ENCODE peak calls at places on chromosomes 12 and 14, in six cellular contexts. One of them, this sample, is unnamed. For H3K4me1 and H3K36me3, the result is how much of the 10 kb centered on the place peaks cover.

GRCh38 chr14:92450351-92451070 is 63.1 kb upstream of the RIN3 start:
- DNase-seq in sigmoid colon: no peak
- DNase-seq in testis: no peak
- DNase-seq in kidney: no peak
- DNase-seq in ovary: no peak
- DNase-seq in Peyer's patch: no peak
- DNase-seq in this sample: no peak

GRCh38 chr14:105470812-105471771 is 3.5 kb upstream of the CRIP2 start:
- DNase-seq in ovary: peak
- DNase-seq in kidney: no peak
- DNase-seq in sigmoid colon: no peak
- DNase-seq in Peyer's patch: no peak
- DNase-seq in testis: no peak
- DNase-seq in this sample: no peak

GRCh38 chr12:129788506-129788905 is 115.3 kb downstream of the TMEM132D start:
- DNase-seq in testis: no peak
- DNase-seq in kidney: no peak
- DNase-seq in sigmoid colon: no peak
- DNase-seq in Peyer's patch: no peak
- DNase-seq in ovary: no peak
- DNase-seq in this sample: no peak

GRCh38 chr14:60250318-60251035 is 1.5 kb downstream of the PPM1A start:
- DNase-seq in Peyer's patch: no peak
- DNase-seq in ovary: no peak
- DNase-seq in kidney: no peak
- DNase-seq in sigmoid colon: no peak
- DNase-seq in testis: peak
- DNase-seq in this sample: no peak

GRCh38 chr12:71945883-71946282 is 7.2 kb downstream of the TPH2 start:
- DNase-seq in sigmoid colon: no peak
- DNase-seq in Peyer's patch: no peak
- DNase-seq in ovary: no peak
- DNase-seq in testis: no peak
- DNase-seq in kidney: no peak
- DNase-seq in this sample: no peak

GRCh38 chr14:51821822-51822221 is 38.6 kb upstream of the GNG2 start:
- DNase-seq in sigmoid colon: no peak
- DNase-seq in Peyer's patch: no peak
- DNase-seq in kidney: no peak
- DNase-seq in testis: no peak
- DNase-seq in ovary: no peak
- DNase-seq in this sample: no peak

GRCh38 chr12:57011438-57012424 is 4.6 kb downstream of the TAC3 start:
- DNase-seq in Peyer's patch: peak
- DNase-seq in testis: no peak
- DNase-seq in kidney: no peak
- DNase-seq in ovary: no peak
- DNase-seq in sigmoid colon: peak
- DNase-seq in this sample: no peak

GRCh38 chr12:19196959-19197630 is 67.6 kb downstream of the PLEKHA5 start:
- DNase-seq in sigmoid colon: no peak
- DNase-seq in ovary: no peak
- DNase-seq in testis: no peak
- DNase-seq in kidney: no peak
- DNase-seq in Peyer's patch: no peak
- DNase-seq in this sample: no peak

GRCh38 chr12:31008241-31008711 is 65.4 kb upstream of the DDX11 start:
- DNase-seq in testis: no peak
- DNase-seq in kidney: no peak
- DNase-seq in ovary: no peak
- DNase-seq in Peyer's patch: peak
- DNase-seq in sigmoid colon: peak
- DNase-seq in this sample: no peak

GRCh38 chr12:50734409-50735263 is 29.3 kb upstream of the ATF1 start:
- DNase-seq in sigmoid colon: no peak
- DNase-seq in ovary: no peak
- DNase-seq in kidney: no peak
- DNase-seq in Peyer's patch: no peak
- DNase-seq in testis: peak
- DNase-seq in this sample: no peak

GRCh38 chr14:104682107-104682593 is 7.3 kb upstream of the INF2 start:
- DNase-seq in ovary: no peak
- DNase-seq in kidney: peak
- DNase-seq in sigmoid colon: peak
- DNase-seq in Peyer's patch: no peak
- DNase-seq in testis: no peak
- DNase-seq in this sample: no peak

GRCh38 chr12:57745485-57745881 is 644 bp downstream of the TSPAN31 start:
- DNase-seq in ovary: no peak
- DNase-seq in Peyer's patch: no peak
- DNase-seq in kidney: peak
- DNase-seq in sigmoid colon: peak
- DNase-seq in testis: no peak
- DNase-seq in this sample: no peak

GRCh38 chr14:63249112-63249511 is 44.9 kb downstream of the RHOJ start:
- DNase-seq in kidney: no peak
- DNase-seq in sigmoid colon: no peak
- DNase-seq in testis: peak
- DNase-seq in Peyer's patch: no peak
- DNase-seq in ovary: no peak
- DNase-seq in this sample: no peak

GRCh38 chr14:38775986-38776385 is 327.0 kb downstream of the SEC23A start:
- DNase-seq in Peyer's patch: no peak
- DNase-seq in testis: no peak
- DNase-seq in ovary: no peak
- DNase-seq in kidney: no peak
- DNase-seq in sigmoid colon: no peak
- DNase-seq in this sample: no peak

GRCh38 chr12:79886917-79887519 is 47.9 kb downstream of the PPP1R12A start:
- DNase-seq in Peyer's patch: no peak
- DNase-seq in kidney: no peak
- DNase-seq in testis: no peak
- DNase-seq in sigmoid colon: no peak
- DNase-seq in ovary: no peak
- DNase-seq in this sample: no peak

GRCh38 chr14:31834616-31835015 is 242.5 kb upstream of the ARHGAP5 start:
- DNase-seq in testis: no peak
- DNase-seq in Peyer's patch: no peak
- DNase-seq in sigmoid colon: no peak
- DNase-seq in kidney: no peak
- DNase-seq in ovary: no peak
- DNase-seq in this sample: no peak

GRCh38 chr12:97642906-97643305 is 180.3 kb downstream of the RMST start:
- DNase-seq in Peyer's patch: no peak
- DNase-seq in sigmoid colon: no peak
- DNase-seq in ovary: no peak
- DNase-seq in kidney: no peak
- DNase-seq in testis: no peak
- DNase-seq in this sample: no peak

GRCh38 chr12:114895822-114896221 is 211.8 kb upstream of the TBX3 start:
- DNase-seq in kidney: no peak
- DNase-seq in ovary: no peak
- DNase-seq in testis: no peak
- DNase-seq in sigmoid colon: no peak
- DNase-seq in Peyer's patch: no peak
- DNase-seq in this sample: no peak

GRCh38 chr12:93443576-93443975 is 1.8 kb upstream of the UBE2N start:
- DNase-seq in testis: no peak
- DNase-seq in Peyer's patch: no peak
- DNase-seq in sigmoid colon: no peak
- DNase-seq in kidney: no peak
- DNase-seq in ovary: no peak
- DNase-seq in this sample: no peak

GRCh38 chr12:57459750-57460400 is at the start of gene GLI1:
- DNase-seq in sigmoid colon: no peak
- DNase-seq in testis: peak
- DNase-seq in kidney: peak
- DNase-seq in ovary: no peak
- DNase-seq in Peyer's patch: no peak
- DNase-seq in this sample: no peak

DNA sequence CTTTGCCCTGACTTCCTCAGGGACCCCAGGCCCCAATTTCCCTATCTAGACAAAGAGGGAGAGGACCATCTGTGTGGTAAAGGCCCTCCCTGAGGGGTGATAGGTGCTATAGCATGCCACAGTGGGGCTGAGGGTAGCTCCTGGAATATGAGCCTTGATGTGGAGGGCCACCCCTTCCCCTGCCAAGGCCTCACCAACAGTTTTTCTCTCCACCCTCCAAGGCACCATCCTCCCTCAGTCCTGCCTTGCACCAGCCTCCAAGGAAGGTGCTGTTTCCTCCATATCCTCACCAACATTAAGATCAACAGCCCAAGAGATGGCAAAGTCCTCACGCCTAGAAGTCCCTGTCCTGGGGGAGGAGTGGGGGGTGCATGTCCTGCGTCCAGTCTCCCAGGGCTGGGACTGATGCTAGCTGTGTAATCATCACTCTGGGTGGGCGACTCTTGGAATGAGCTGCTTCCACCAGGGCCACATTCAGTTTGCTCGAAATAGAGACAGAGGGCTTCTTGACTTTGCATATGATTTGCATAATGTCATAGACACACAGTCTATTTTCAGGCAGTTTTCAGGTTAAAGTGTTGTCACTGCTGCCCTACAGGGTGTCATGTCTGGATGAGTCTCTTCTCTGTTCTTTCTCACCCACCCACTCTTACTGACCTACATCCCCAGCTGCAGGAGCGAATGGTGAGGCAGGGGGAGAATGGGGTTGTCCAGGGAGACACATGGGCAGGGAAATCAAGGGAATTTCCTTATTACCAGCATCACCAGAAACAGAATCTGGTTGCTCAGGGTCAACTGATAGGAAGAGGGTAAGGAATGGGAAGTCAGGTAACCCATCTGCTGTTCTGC is 17.5 kb downstream of the ACVRL1 start:
- DNase-seq in Peyer's patch: peak
- DNase-seq in kidney: no peak
- DNase-seq in testis: no peak
- DNase-seq in sigmoid colon: no peak
- DNase-seq in ovary: no peak
- DNase-seq in this sample: no peak
- H3K4me1 ChIP-seq in Peyer's patch: under half
- H3K4me1 ChIP-seq in kidney: under half
- H3K4me1 ChIP-seq in testis: under half
- H3K4me1 ChIP-seq in sigmoid colon: under half
- H3K4me1 ChIP-seq in ovary: under half
- H3K4me1 ChIP-seq in this sample: under half

GRCh38 chr12:49322367-49322707 is 718 bp upstream of the TROAP start:
- DNase-seq in testis: no peak
- DNase-seq in kidney: no peak
- DNase-seq in ovary: no peak
- DNase-seq in sigmoid colon: no peak
- DNase-seq in Peyer's patch: no peak
- DNase-seq in this sample: no peak
- H3K4me3 ChIP-seq in testis: peak
- H3K4me3 ChIP-seq in kidney: peak
- H3K4me3 ChIP-seq in ovary: peak
- H3K4me3 ChIP-seq in sigmoid colon: peak
- H3K4me3 ChIP-seq in Peyer's patch: peak
- H3K4me3 ChIP-seq in this sample: peak

GRCh38 chr14:69772082-69773017 is 5.4 kb downstream of the SRSF5 start:
- DNase-seq in testis: no peak
- DNase-seq in kidney: no peak
- DNase-seq in sigmoid colon: no peak
- DNase-seq in ovary: no peak
- DNase-seq in Peyer's patch: no peak
- DNase-seq in this sample: no peak

GRCh38 chr14:69769623-69770022 is 2.7 kb downstream of the SRSF5 start:
- DNase-seq in Peyer's patch: no peak
- DNase-seq in ovary: peak
- DNase-seq in testis: no peak
- DNase-seq in kidney: no peak
- DNase-seq in sigmoid colon: no peak
- DNase-seq in this sample: no peak

GRCh38 chr14:69768873-69769272 is 1.9 kb downstream of the SRSF5 start:
- DNase-seq in ovary: no peak
- DNase-seq in Peyer's patch: no peak
- DNase-seq in sigmoid colon: no peak
- DNase-seq in kidney: no peak
- DNase-seq in testis: no peak
- DNase-seq in this sample: no peak

GRCh38 chr14:69770559-69770958 is 3.6 kb downstream of the SRSF5 start:
- DNase-seq in ovary: no peak
- DNase-seq in sigmoid colon: no peak
- DNase-seq in testis: no peak
- DNase-seq in Peyer's patch: no peak
- DNase-seq in kidney: no peak
- DNase-seq in this sample: no peak

DNA sequence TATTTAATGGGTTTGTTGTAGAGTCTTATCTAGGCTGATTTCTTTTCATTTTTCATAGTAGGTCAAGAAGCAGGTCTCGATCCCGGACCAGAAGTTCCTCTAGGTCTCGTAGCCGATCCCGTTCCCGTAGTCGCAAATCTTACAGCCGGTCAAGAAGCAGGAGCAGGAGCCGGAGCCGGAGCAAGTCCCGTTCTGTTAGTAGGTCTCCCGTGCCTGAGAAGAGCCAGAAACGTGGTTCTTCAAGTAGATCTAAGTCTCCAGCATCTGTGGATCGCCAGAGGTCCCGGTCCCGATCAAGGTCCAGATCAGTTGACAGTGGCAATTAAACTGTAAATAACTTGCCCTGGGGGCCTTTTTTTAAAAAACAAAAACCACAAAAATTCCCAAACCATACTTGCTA is 4.2 kb downstream of the SRSF5 start:
- DNase-seq in kidney: peak
- DNase-seq in testis: no peak
- DNase-seq in sigmoid colon: no peak
- DNase-seq in ovary: peak
- DNase-seq in Peyer's patch: no peak
- DNase-seq in this sample: no peak
- H3K36me3 ChIP-seq in kidney: under half
- H3K36me3 ChIP-seq in testis: under half
- H3K36me3 ChIP-seq in sigmoid colon: under half
- H3K36me3 ChIP-seq in ovary: under half
- H3K36me3 ChIP-seq in Peyer's patch: half or more
- H3K36me3 ChIP-seq in this sample: under half

DNA sequence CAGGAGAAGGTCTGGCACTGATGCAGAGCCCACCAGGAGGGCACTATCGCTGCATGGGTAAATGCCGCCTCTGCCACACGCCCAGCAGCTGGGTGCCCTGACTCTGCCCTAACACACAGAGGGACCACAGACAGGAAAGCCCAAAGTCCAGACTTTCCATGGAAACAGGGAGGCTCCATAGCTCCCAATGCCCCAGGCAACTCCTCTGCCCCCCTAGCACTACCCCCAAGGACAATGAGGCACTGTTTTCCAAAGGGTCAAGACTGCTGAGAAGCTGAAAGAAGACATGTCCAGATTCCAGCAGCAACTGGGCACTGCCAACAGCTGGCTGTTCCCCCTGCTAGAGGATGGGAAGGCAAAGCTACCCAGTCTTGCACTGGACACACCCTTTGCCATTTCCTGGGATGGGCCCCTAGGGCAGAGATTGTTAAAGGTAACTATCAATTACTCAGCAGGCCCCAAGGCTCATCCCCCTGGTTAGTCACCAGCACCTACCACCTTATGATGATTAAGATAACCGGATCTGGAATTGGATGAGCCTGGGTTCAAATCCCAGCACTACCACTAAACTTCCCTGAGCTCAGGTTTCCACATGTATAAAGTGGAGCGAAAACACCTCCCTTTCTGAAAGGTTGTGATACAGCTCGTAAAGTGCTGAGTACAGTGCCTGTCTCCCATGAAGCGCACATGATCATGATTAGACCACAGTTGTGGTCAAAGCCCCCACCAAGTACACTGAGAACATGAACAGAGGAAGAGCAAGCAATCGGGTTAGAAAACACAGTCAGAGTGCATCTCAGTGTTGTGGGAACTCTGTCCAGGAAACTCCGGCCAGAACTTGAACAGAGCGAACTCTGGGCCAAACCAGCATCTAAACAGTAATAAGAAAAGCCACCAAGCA is 3.3 kb downstream of the PXN start:
- DNase-seq in ovary: no peak
- DNase-seq in Peyer's patch: peak
- DNase-seq in kidney: no peak
- DNase-seq in testis: peak
- DNase-seq in sigmoid colon: peak
- DNase-seq in this sample: no peak
- H3K4me1 ChIP-seq in ovary: under half
- H3K4me1 ChIP-seq in Peyer's patch: under half
- H3K4me1 ChIP-seq in kidney: under half
- H3K4me1 ChIP-seq in testis: half or more
- H3K4me1 ChIP-seq in sigmoid colon: under half
- H3K4me1 ChIP-seq in this sample: under half